ENCODE peak calls at places on chromosomes 16 and 17, in six cellular contexts. Y is adrenal gland, I is endothelial cell of umbilical vein, X is left ventricle myocardium inferior, Q is breast epithelium, L is heart right ventricle. W is an unnamed sample. For H3K36me3, the result is how much of the 10 kb centered on the place peaks cover.

GRCh38 chr17:57045868-57046671 is 39.0 kb upstream of the AKAP1 start:
- DNase-seq in Y (peak), I (no peak), X (no peak), Q (no peak), L (no peak), W (no peak)

GRCh38 chr17:13931752-13932477 is 137.4 kb upstream of the COX10 start:
- DNase-seq in Y (peak), I (no peak), X (peak), Q (no peak), L (peak), W (peak)

GRCh38 chr16:48558269-48558915 is 51.6 kb downstream of the N4BP1 start:
- DNase-seq in Y (no peak), I (peak), X (no peak), Q (no peak), L (no peak), W (no peak)

GRCh38 chr16:67252806-67253497 is 4.2 kb downstream of the SLC9A5 start:
- DNase-seq in Y (no peak), I (no peak), X (no peak), Q (no peak), L (no peak), W (no peak)

GRCh38 chr16:16062023-16062932 is 112.9 kb downstream of the ABCC1 start:
- DNase-seq in Y (no peak), I (no peak), X (peak), Q (no peak), L (no peak), W (no peak)

GRCh38 chr16:25838724-25839186 is 147.0 kb downstream of the HS3ST4 start:
- DNase-seq in Y (peak), I (peak), X (no peak), Q (no peak), L (no peak), W (peak)

GRCh38 chr17:38734235-38734633 is 4.1 kb downstream of the CISD3 start:
- DNase-seq in Y (no peak), I (no peak), X (no peak), Q (no peak), L (no peak), W (no peak)

GRCh38 chr17:81166033-81166472 is at the start of gene AATK:
- DNase-seq in Y (no peak), I (no peak), X (no peak), Q (no peak), L (no peak), W (no peak)

GRCh38 chr16:61306204-61306603 is 730.0 kb downstream of the CDH8 start:
- DNase-seq in Y (no peak), I (no peak), X (no peak), Q (no peak), L (no peak), W (no peak)

GRCh38 chr16:11102523-11102898 is 153.5 kb downstream of the SOCS1 start:
- DNase-seq in Y (no peak), I (no peak), X (no peak), Q (no peak), L (no peak), W (no peak)
- H3K4me3 ChIP-seq in Y (no peak), I (no peak), X (no peak), Q (no peak), L (no peak), W (no peak)

GRCh38 chr16:73049051-73049910 is 1.4 kb upstream of the ZFHX3 start:
- DNase-seq in Y (no peak), I (no peak), X (no peak), Q (no peak), L (no peak), W (no peak)

GRCh38 chr16:73046484-73047214 is 1.3 kb downstream of the ZFHX3 start:
- DNase-seq in Y (no peak), I (no peak), X (no peak), Q (no peak), L (no peak), W (no peak)

GRCh38 chr16:73047536-73048291 is at the start of gene ZFHX3:
- DNase-seq in Y (peak), I (peak), X (peak), Q (peak), L (peak), W (no peak)

GRCh38 chr16:73048292-73049050 is 543 bp upstream of the ZFHX3 start:
- DNase-seq in Y (peak), I (peak), X (peak), Q (no peak), L (peak), W (no peak)

GRCh38 chr16:73047221-73047535 is 750 bp downstream of the ZFHX3 start:
- DNase-seq in Y (no peak), I (no peak), X (no peak), Q (no peak), L (no peak), W (no peak)
- H3K27ac ChIP-seq in Y (peak), I (no peak), X (peak), Q (peak), L (peak), W (peak)

GRCh38 chr17:74699236-74699635 is 13.5 kb downstream of the CD300LF start:
- DNase-seq in Y (no peak), I (no peak), X (no peak), Q (no peak), L (no peak), W (no peak)

GRCh38 chr17:74697477-74697876 is 15.2 kb downstream of the CD300LF start:
- DNase-seq in Y (no peak), I (no peak), X (no peak), Q (no peak), L (no peak), W (no peak)

GRCh38 chr17:74698069-74698468 is 14.7 kb downstream of the CD300LF start:
- DNase-seq in Y (no peak), I (no peak), X (no peak), Q (no peak), L (no peak), W (no peak)

GRCh38 chr17:74694081-74694480 is 18.6 kb downstream of the CD300LF start:
- DNase-seq in Y (no peak), I (no peak), X (no peak), Q (no peak), L (no peak), W (no peak)

DNA sequence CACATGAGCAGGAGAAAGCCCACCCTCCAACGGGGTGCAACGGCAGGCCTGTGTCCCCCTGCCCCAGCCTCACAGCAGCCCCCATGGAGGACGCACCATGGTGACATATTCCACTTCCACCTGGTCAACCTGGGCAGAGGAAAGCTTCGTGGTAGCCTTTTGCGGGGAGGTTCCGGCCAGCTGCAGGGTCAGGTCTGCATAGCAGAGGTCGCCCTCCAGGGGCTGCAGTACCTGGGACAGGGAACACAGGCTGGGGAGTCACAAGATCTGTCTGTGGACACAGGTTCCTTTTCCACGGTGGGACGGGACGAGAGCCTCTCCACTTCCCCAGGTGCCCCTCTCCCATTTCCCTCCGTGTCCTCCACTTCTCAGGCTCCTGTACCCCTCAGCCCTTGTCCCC is 17.1 kb downstream of the CD300LF start:
- DNase-seq in Y (no peak), I (no peak), X (no peak), Q (no peak), L (no peak), W (no peak)
- H3K36me3 ChIP-seq in Y (under half), I (under half), X (under half), Q (under half), L (under half), W (under half)

GRCh38 chr17:58324409-58325288 is 3.9 kb downstream of the TSPOAP1 start:
- DNase-seq in Y (peak), I (no peak), X (no peak), Q (peak), L (peak), W (no peak)

GRCh38 chr17:58321571-58322525 is 6.7 kb downstream of the TSPOAP1 start:
- DNase-seq in Y (no peak), I (no peak), X (no peak), Q (no peak), L (no peak), W (no peak)

GRCh38 chr17:58322581-58323419 is 5.8 kb downstream of the TSPOAP1 start:
- DNase-seq in Y (no peak), I (no peak), X (no peak), Q (no peak), L (no peak), W (no peak)

GRCh38 chr17:58325289-58325726 is 3.3 kb downstream of the TSPOAP1 start:
- DNase-seq in Y (peak), I (no peak), X (no peak), Q (no peak), L (no peak), W (no peak)

GRCh38 chr17:58323420-58324408 is 4.9 kb downstream of the TSPOAP1 start:
- DNase-seq in Y (peak), I (no peak), X (no peak), Q (no peak), L (no peak), W (no peak)
- H3K4me3 ChIP-seq in Y (peak), I (no peak), X (peak), Q (peak), L (peak), W (peak)

GRCh38 chr16:46728804-46729203 is 19.3 kb downstream of the MYLK3 start:
- DNase-seq in Y (no peak), I (no peak), X (no peak), Q (no peak), L (no peak), W (no peak)
- H3K27ac ChIP-seq in Y (no peak), I (no peak), X (peak), Q (no peak), L (no peak), W (no peak)

GRCh38 chr16:11038777-11039176 is 94.4 kb downstream of the CLEC16A start:
- DNase-seq in Y (no peak), I (no peak), X (no peak), Q (no peak), L (no peak), W (no peak)

GRCh38 chr16:11045441-11045840 is 101.1 kb downstream of the CLEC16A start:
- DNase-seq in Y (no peak), I (no peak), X (no peak), Q (no peak), L (no peak), W (no peak)

GRCh38 chr16:11045846-11046245 is 101.5 kb downstream of the CLEC16A start:
- DNase-seq in Y (no peak), I (no peak), X (no peak), Q (no peak), L (no peak), W (no peak)

GRCh38 chr16:11039726-11040125 is 95.4 kb downstream of the CLEC16A start:
- DNase-seq in Y (no peak), I (no peak), X (no peak), Q (no peak), L (no peak), W (no peak)

DNA sequence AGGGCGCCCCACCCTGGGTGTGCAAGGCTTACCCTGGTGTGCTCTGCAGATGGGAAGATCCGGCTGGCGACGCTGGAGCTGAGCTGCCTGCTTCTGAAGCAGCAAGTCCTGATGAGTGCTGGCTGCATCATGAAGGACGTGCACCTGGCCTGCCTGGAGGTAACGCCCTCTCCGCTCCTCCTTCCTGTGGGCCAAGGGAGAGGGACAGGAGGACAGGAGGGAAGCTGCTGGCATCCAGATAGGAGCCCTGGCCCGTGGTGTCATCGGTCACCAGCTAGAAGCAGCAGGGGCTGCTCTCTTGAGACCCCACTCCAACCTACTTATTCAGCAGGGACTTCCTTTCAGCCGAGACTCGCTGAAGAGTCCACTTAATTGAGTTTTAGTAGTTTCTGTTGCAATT is 97.8 kb downstream of the CLEC16A start:
- DNase-seq in Y (no peak), I (no peak), X (no peak), Q (no peak), L (no peak), W (no peak)
- H3K36me3 ChIP-seq in Y (under half), I (under half), X (half or more), Q (under half), L (half or more), W (under half)

GRCh38 chr16:72952404-72953301 is 95.3 kb downstream of the ZFHX3 start:
- DNase-seq in Y (peak), I (no peak), X (no peak), Q (no peak), L (no peak), W (peak)
- H3K4me3 ChIP-seq in Y (no peak), I (no peak), X (peak), Q (no peak), L (peak), W (no peak)

GRCh38 chr16:66035096-66035495 is 331.4 kb upstream of the CDH5 start:
- DNase-seq in Y (no peak), I (no peak), X (no peak), Q (no peak), L (no peak), W (no peak)
- H3K27ac ChIP-seq in Y (no peak), I (no peak), X (peak), Q (no peak), L (no peak), W (no peak)

GRCh38 chr17:48054238-48055185 is 6.4 kb downstream of the NFE2L1 start:
- DNase-seq in Y (peak), I (no peak), X (peak), Q (peak), L (peak), W (no peak)

GRCh38 chr17:48056879-48057278 is 8.7 kb downstream of the NFE2L1 start:
- DNase-seq in Y (no peak), I (no peak), X (no peak), Q (no peak), L (no peak), W (no peak)

GRCh38 chr17:48053758-48054237 is 5.6 kb downstream of the NFE2L1 start:
- DNase-seq in Y (no peak), I (no peak), X (no peak), Q (no peak), L (no peak), W (no peak)

GRCh38 chr17:48056246-48056745 is 8.1 kb downstream of the NFE2L1 start:
- DNase-seq in Y (no peak), I (no peak), X (no peak), Q (no peak), L (no peak), W (no peak)

DNA sequence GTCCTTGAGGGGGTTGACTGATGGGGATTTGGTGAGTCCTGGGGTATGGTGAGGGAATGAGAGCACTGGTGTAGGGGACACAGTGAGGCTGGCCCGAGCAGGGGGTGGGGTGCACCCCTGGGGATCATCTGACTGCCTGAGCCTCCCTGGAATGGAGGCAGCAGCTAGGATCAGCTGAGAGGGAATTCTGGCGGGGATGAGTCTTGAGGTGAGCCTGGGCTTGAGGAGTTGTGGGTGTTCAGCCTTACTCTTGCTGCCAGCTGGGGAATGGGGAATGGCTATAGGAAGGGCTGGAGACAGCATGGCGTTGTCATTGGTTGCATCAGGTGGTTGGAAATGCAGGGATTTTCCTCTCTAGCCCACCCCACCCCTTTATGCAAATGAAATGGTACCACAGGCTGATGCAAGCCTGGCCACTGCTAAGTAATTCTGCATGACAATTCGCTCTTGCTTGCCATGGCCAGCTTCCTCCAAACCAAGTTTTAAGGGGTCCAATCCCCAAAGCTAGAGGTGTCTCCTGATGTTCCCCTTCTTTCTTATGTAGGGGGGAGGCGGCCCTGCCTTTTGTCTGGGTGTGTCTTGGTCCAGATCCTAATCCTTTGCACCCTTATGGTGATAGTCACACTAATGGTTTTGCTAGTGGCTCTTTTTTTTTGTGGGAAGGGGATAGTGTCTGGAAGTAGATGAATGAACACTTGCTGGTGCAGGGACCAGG is 7.5 kb downstream of the NFE2L1 start:
- DNase-seq in Y (no peak), I (no peak), X (no peak), Q (no peak), L (no peak), W (no peak)
- H3K36me3 ChIP-seq in Y (under half), I (under half), X (half or more), Q (under half), L (half or more), W (half or more)

W was measured in brain microvascular endothelial cell.